ENCODE peak calls at places on chromosomes 12 and 14, in nine cellular contexts. Y is cardiac muscle cell, H is lower leg skin, L is heart left ventricle, P is stomach, I is neural crest cell, R is transverse colon, K is tibial nerve, F is fibroblast of lung. N is an unnamed sample.

GRCh38 chr14:32306549-32306948 is 22.5 kb upstream of the AKAP6 start:
- DNase-seq in K (no peak), R (no peak), F (peak; percentile 23), Y (no peak), H (no peak), I (no peak), L (no peak), P (no peak), N (no peak)

GRCh38 chr14:94517248-94517640 is 8.0 kb upstream of the SERPINA12 start:
- DNase-seq in R (no peak), H (peak; percentile 68), I (no peak), P (no peak), L (no peak), F (no peak), Y (no peak), K (no peak), N (no peak)

GRCh38 chr14:30757082-30757481 is 117.3 kb upstream of the COCH start:
- DNase-seq in L (no peak), K (no peak), Y (no peak), F (no peak), I (no peak), P (no peak), H (no peak), R (no peak), N (no peak)

GRCh38 chr12:13219320-13219719 is 22.8 kb downstream of the EMP1 start:
- DNase-seq in H (no peak), K (no peak), I (no peak), P (no peak), F (no peak), R (no peak), Y (no peak), L (no peak), N (no peak)

GRCh38 chr12:132622437-132623071 is 4.0 kb downstream of the P2RX2 start:
- DNase-seq in K (no peak), H (no peak), Y (no peak), L (peak; percentile 52), F (peak; percentile 86), P (no peak), I (no peak), R (no peak), N (no peak)

GRCh38 chr14:99463974-99464373 is 16.7 kb downstream of the SETD3 start:
- DNase-seq in K (no peak), R (no peak), L (no peak), Y (no peak), I (no peak), P (no peak), F (no peak), H (no peak), N (no peak)

GRCh38 chr14:29566194-29566593 is 361.5 kb downstream of the PRKD1 start:
- DNase-seq in L (no peak), I (no peak), F (no peak), P (no peak), K (no peak), H (no peak), R (no peak), Y (no peak), N (no peak)

GRCh38 chr12:130335517-130336392 is 1.9 kb upstream of the PIWIL1 start:
- DNase-seq in Y (peak; percentile 71), H (no peak), R (peak; percentile 31), P (no peak), L (peak; percentile 24), K (no peak), I (peak; percentile 63), F (peak; percentile 27), N (peak; percentile 44)

GRCh38 chr14:78902010-78902623 is 731.9 kb downstream of the NRXN3 start:
- DNase-seq in P (peak; percentile 31), I (peak; percentile 65), L (no peak), K (no peak), H (no peak), Y (peak; percentile 74), R (peak; percentile 15), F (peak; percentile 41), N (peak; percentile 18)

GRCh38 chr12:118175823-118176447 is 40.0 kb downstream of the PEBP1 start:
- DNase-seq in Y (no peak), I (no peak), P (no peak), R (no peak), F (no peak), K (no peak), H (no peak), L (no peak), N (no peak)

GRCh38 chr12:112947314-112947713 is 9.0 kb downstream of the OAS3 start:
- DNase-seq in K (no peak), H (no peak), P (no peak), Y (no peak), L (no peak), I (no peak), R (no peak), F (no peak), N (no peak)

GRCh38 chr12:83389237-83389996 is 702.7 kb downstream of the TMTC2 start:
- DNase-seq in P (no peak), F (no peak), K (no peak), L (peak; percentile 7), H (no peak), Y (peak; percentile 63), I (peak; percentile 3), R (peak; percentile 9), N (no peak)

GRCh38 chr12:6207254-6207942 is 7.2 kb downstream of the CD9 start:
- DNase-seq in I (no peak), H (no peak), Y (no peak), P (no peak), F (no peak), R (no peak), K (no peak), L (no peak), N (no peak)

GRCh38 chr14:95303107-95303506 is 16.6 kb downstream of the CLMN start:
- DNase-seq in P (no peak), H (no peak), L (no peak), R (no peak), K (no peak), F (no peak), Y (no peak), I (no peak), N (no peak)

DNA sequence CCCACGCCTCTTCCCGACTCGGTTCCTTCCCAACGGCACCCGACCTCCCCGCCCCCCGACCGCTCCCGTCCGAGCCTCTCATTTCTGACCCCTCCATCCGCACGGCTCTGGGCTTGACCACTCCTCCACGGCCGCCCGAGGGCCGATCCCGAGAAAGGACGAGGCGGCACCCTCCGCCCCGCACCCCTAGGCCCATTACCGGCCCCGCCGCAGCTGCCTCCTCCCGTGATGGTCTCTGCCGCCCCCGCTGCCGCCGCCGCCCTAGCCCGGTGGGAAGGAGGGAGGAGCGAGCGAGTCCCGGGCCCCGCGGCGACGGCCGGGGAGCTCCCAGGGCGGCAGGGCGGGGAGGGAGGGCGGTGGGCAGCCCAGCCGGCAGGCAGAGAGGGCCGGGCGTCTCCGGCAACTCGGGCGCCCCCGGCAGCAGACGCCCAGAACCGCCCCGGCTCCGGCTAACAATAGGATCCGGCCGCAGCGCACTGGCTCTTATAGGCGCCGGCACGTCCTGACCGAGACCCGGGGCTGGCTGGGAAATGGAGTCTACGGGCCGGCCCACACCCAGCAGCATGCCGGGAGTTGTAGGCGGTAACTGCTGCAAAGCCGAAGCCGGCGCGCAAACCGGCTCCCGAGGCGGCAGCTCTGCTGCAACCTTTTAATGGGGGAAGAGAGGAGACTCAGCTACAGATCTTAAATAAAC is at the start of gene CSRNP2:
- DNase-seq in R (peak; percentile 97), P (peak; percentile 97), H (peak; percentile 99), I (peak; percentile 98), L (peak; percentile 97), Y (peak; percentile 97), K (peak; percentile 94), F (peak; percentile 95), N (peak; percentile 98)
- TF ChIP-seq CTCF in R (no peak), P (no peak), H (no peak), I (no peak), L (peak; percentile 40), Y (peak; percentile 11), K (no peak), F (no peak), N (peak; percentile 23)

DNA sequence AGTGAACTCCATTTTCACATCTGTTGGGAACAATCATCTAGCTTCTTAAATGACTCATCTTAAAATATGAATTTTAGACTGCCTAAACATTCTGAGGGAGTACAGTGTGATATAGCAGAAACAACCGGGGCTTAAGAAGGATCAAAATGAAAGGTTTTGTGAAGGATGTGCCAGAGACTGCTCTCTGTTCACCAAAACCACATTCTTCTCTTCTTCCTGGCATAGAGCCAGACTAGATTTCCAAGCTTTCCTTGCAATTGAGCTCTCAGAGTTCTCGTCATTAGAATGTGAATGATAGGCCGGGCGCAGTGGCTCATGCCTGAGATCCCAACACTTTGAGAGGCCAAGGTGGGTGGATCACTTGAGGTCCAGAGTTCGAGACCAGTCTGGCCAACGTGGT is 94.5 kb downstream of the LRRIQ1 start:
- DNase-seq in H (no peak), R (no peak), I (no peak), K (no peak), F (peak; percentile 13), Y (no peak), P (no peak), L (no peak), N (no peak)
- TF ChIP-seq CTCF in H (no peak), R (no peak), I (no peak), K (no peak), F (no peak), Y (no peak), P (no peak), L (no peak), N (no peak)

DNA sequence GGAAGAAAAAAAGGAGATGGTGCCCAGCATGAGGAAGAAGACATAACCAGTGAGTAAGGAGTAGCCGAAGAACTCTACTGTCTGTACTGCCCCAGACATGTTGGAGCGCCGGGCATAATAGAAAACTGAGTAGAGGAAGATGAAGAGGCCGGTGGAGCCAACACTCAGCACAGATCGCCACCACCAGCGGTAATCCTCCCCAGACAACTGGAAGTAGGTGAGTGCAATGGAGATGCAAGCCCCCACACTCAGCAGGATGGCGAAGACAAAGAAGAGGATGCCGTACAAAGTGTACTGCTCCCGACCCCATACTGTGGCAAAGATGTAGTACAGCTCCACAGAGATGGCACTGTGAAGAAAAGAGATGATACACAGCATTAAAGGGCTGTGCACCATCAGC is 844 bp upstream of the IPO4 start:
- DNase-seq in P (no peak), H (no peak), L (no peak), R (no peak), F (no peak), Y (no peak), K (no peak), I (no peak), N (no peak)
- TF ChIP-seq CTCF in P (no peak), H (no peak), L (no peak), R (no peak), F (no peak), Y (no peak), K (no peak), I (no peak), N (no peak)

DNA sequence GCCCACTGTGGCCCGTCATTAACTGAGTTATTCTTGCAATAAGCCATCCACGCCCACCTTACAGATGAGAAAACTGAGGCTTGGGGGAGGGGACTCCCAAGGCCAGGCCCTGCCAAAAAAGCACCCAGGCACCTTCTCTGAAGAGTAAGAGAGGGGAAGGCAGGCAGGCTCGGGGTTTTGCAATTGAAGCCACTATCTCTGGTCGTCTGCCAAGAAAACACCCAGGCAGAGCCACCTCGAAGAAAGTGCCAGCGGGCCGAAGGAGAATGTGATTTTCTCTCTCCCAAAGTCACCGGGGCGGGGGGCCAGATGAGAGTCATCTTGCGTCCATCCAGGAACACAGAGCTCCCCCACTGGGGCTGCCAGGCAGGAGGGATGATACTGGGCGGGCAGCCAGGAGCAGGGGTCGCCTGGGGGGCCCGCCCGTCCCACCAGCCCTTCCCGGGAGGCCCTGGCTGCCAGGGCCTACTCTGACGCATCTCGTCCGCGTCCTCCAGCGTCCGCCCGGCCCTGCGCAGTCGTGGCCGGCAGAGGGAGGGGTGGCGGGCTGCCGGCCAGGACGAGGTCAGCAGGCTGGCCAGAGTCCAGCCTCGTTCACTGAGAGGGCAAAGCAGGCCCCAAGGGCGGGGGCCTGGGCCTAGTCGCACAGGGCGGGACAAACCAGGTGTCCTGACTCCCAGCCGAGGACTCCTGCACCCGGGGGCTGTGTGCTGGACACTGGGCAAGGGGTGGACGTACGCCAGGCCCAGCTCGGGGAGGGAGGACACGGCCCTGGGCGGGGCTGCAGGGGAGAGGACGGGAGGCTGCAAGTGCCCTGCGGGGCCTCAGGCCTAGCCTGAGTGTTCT is 74.4 kb downstream of the RFLNA start:
- DNase-seq in I (no peak), H (peak; percentile 96), K (peak; percentile 91), F (peak; percentile 94), Y (no peak), L (peak; percentile 93), P (peak; percentile 96), R (peak; percentile 86), N (no peak)
- TF ChIP-seq CTCF in I (no peak), H (no peak), K (peak; percentile 47), F (peak; percentile 56), Y (peak; percentile 54), L (peak; percentile 57), P (no peak), R (peak; percentile 78), N (no peak)

N was measured in progenitor cell of endocrine pancreas.